ENCODE peak calls at places on chromosome 7, in six cellular contexts. F is activated T-cell treated with anti-CD3 and anti-CD28 coated beads for 1 hour; M is RPMI7951; I is A172; P is hypothalamus; Z is activated CD8-positive, alpha-beta memory T cell treated with anti-CD3 and anti-CD28 coated beads for 24 hours. E is an unnamed sample.

GRCh38 chr7:23680417-23681405 is 712 bp downstream of the FAM221A start:
- DNase-seq in M (peak; percentile 53), Z (peak; percentile 74), P (peak; percentile 14), F (peak; percentile 24), I (peak; percentile 60), E (peak; percentile 70)

GRCh38 chr7:139035588-139036353 is at the start of gene ZC3HAV1L:
- DNase-seq in Z (peak; percentile 88), I (no peak), P (peak; percentile 16), F (peak; percentile 7), M (peak; percentile 70), E (peak; percentile 84)

GRCh38 chr7:749121-749520 is 22.0 kb upstream of the PRKAR1B start:
- DNase-seq in Z (no peak), I (no peak), P (no peak), M (no peak), F (no peak), E (no peak)

GRCh38 chr7:11313801-11314200 is 340.1 kb downstream of the PHF14 start:
- DNase-seq in Z (no peak), M (no peak), I (no peak), P (no peak), F (no peak), E (no peak)

GRCh38 chr7:130958846-130959245 is 224.8 kb upstream of the KLF14 start:
- DNase-seq in I (no peak), Z (no peak), M (no peak), P (no peak), F (no peak), E (no peak)

GRCh38 chr7:37342665-37343471 is 105.8 kb downstream of the ELMO1 start:
- DNase-seq in Z (peak; percentile 85), I (peak; percentile 68), M (no peak), F (peak; percentile 52), P (no peak), E (peak; percentile 80)

GRCh38 chr7:93354815-93355214 is 122.6 kb downstream of the VPS50 start:
- DNase-seq in Z (no peak), I (no peak), F (no peak), M (no peak), P (no peak), E (no peak)

GRCh38 chr7:142808802-142809583 is 38.2 kb downstream of the PRSS2 start:
- DNase-seq in I (peak; percentile 97), P (no peak), Z (peak; percentile 94), F (peak; percentile 89), M (peak; percentile 86), E (peak; percentile 100)

GRCh38 chr7:44738031-44738730 is 10.5 kb upstream of the ZMIZ2 start:
- DNase-seq in Z (no peak), I (no peak), P (no peak), M (no peak), F (no peak), E (no peak)

GRCh38 chr7:116911799-116912198 is 41.5 kb upstream of the ST7 start:
- DNase-seq in F (no peak), M (no peak), Z (no peak), I (no peak), P (no peak), E (no peak)

GRCh38 chr7:108327353-108327752 is 128.9 kb downstream of the NRCAM start:
- DNase-seq in P (no peak), F (no peak), Z (no peak), M (no peak), I (no peak), E (no peak)

GRCh38 chr7:157150825-157151412 is 12.2 kb downstream of the UBE3C start:
- DNase-seq in Z (no peak), P (peak; percentile 21), M (no peak), I (no peak), F (no peak), E (no peak)

GRCh38 chr7:157710396-157710795 is 373.6 kb downstream of the DNAJB6 start:
- DNase-seq in P (no peak), Z (no peak), F (no peak), I (no peak), M (no peak), E (no peak)

GRCh38 chr7:112101083-112101846 is 104.9 kb downstream of the DOCK4 start:
- DNase-seq in Z (no peak), F (no peak), M (no peak), P (no peak), I (no peak), E (no peak)

GRCh38 chr7:137354361-137354760 is 10.8 kb upstream of the PTN start:
- DNase-seq in F (no peak), I (no peak), M (peak; percentile 35), Z (no peak), P (no peak), E (no peak)

GRCh38 chr7:30379131-30379530 is 94.7 kb downstream of the ZNRF2 start:
- DNase-seq in I (no peak), P (no peak), M (peak; percentile 3), F (no peak), Z (no peak), E (no peak)

GRCh38 chr7:82672078-82672477 is 228.5 kb upstream of the CACNA2D1 start:
- DNase-seq in F (no peak), P (no peak), M (no peak), I (no peak), Z (no peak), E (no peak)

GRCh38 chr7:930975-931758 is 23.3 kb downstream of the ADAP1 start:
- DNase-seq in M (no peak), Z (no peak), I (no peak), P (no peak), F (no peak), E (no peak)

GRCh38 chr7:70647801-70648491 is 484.0 kb upstream of the GALNT17 start:
- DNase-seq in F (peak; percentile 54), P (no peak), Z (peak; percentile 85), I (peak; percentile 88), M (no peak), E (peak; percentile 84)

GRCh38 chr7:101792051-101792651 is 25.3 kb upstream of the CUX1 start:
- DNase-seq in P (no peak), M (peak; percentile 14), Z (no peak), F (no peak), I (peak; percentile 92), E (no peak)

GRCh38 chr7:74466196-74466813 is 12.6 kb downstream of the GTF2IRD1 start:
- DNase-seq in Z (no peak), I (no peak), M (no peak), F (no peak), P (no peak), E (no peak)

GRCh38 chr7:27160147-27160545 is 3.7 kb upstream of the HOXA7 start:
- DNase-seq in F (no peak), Z (peak; percentile 76), I (no peak), P (no peak), M (no peak), E (no peak)

GRCh38 chr7:130383187-130383980 is 3.1 kb downstream of the CPA1 start:
- DNase-seq in P (no peak), F (no peak), I (no peak), Z (peak; percentile 44), M (no peak), E (no peak)

GRCh38 chr7:136687693-136688322 is 180.6 kb upstream of the CHRM2 start:
- DNase-seq in M (peak; percentile 56), I (peak; percentile 13), F (no peak), P (no peak), Z (no peak), E (peak; percentile 6)

GRCh38 chr7:123711832-123712293 is 36.9 kb downstream of the WASL start:
- DNase-seq in Z (no peak), M (no peak), I (no peak), F (no peak), P (no peak), E (peak; percentile 36)

GRCh38 chr7:134943785-134944400 is 42.4 kb upstream of the AGBL3 start:
- DNase-seq in I (peak; percentile 16), F (no peak), P (no peak), Z (no peak), M (peak; percentile 35), E (no peak)

GRCh38 chr7:101863598-101863997 is 46.2 kb downstream of the CUX1 start:
- DNase-seq in M (no peak), P (no peak), I (no peak), Z (no peak), F (no peak), E (no peak)